ENCODE peak calls at places on chromosomes 13 and 19, in four cellular contexts. W, E, F and O are unnamed samples.

GRCh38 chr19:15869109-15869555 is 28.7 kb downstream of the CYP4F2 start:
- DNase-seq in W (peak), F (peak), E (no peak), O (peak)

GRCh38 chr13:33874871-33875270 is 56.9 kb downstream of the RFC3 start:
- DNase-seq in E (no peak), W (no peak), F (no peak), O (no peak)

GRCh38 chr19:1041835-1042685 is 2.2 kb downstream of the ABCA7 start:
- DNase-seq in F (no peak), W (no peak), E (no peak), O (no peak)

GRCh38 chr19:35908977-35909683 is 1.0 kb upstream of the TYROBP start:
- DNase-seq in E (no peak), W (peak), F (peak), O (no peak)

GRCh38 chr13:46961719-46962118 is 64.9 kb upstream of the HTR2A start:
- DNase-seq in F (no peak), E (no peak), W (no peak), O (peak)

GRCh38 chr19:3249408-3249807 is 24.9 kb downstream of the CELF5 start:
- DNase-seq in W (no peak), E (no peak), F (no peak), O (peak)

GRCh38 chr13:42381165-42381425 is 109.1 kb downstream of the AKAP11 start:
- DNase-seq in W (no peak), F (no peak), E (no peak), O (no peak)

GRCh38 chr19:3606174-3606689 is 443 bp downstream of the TBXA2R start:
- DNase-seq in W (peak), F (no peak), E (no peak), O (peak)

GRCh38 chr13:54636231-54636630 is 1607.6 kb downstream of the OLFM4 start:
- DNase-seq in F (no peak), W (no peak), E (no peak), O (no peak)

GRCh38 chr19:30467239-30467638 is 95.1 kb downstream of the ZNF536 start:
- DNase-seq in F (no peak), W (no peak), E (no peak), O (no peak)

GRCh38 chr13:72208112-72208645 is 341.2 kb upstream of the DACH1 start:
- DNase-seq in W (no peak), F (no peak), E (no peak), O (peak)

GRCh38 chr19:56113071-56113632 is 7.9 kb downstream of the ZNF787 start:
- DNase-seq in W (no peak), E (no peak), F (no peak), O (no peak)

GRCh38 chr19:41352279-41352608 is 1.5 kb downstream of the TGFB1 start:
- DNase-seq in E (no peak), F (no peak), W (no peak), O (no peak)

GRCh38 chr13:41900918-41901317 is 60.0 kb downstream of the VWA8 start:
- DNase-seq in W (no peak), F (no peak), E (no peak), O (peak)

GRCh38 chr13:114089751-114090400 is 42.5 kb downstream of the RASA3 start:
- DNase-seq in E (no peak), W (no peak), F (no peak), O (no peak)

GRCh38 chr13:20161275-20161950 is 561 bp upstream of the GJA3 start:
- DNase-seq in F (no peak), W (no peak), E (no peak), O (no peak)

GRCh38 chr19:6761053-6761676 is 6.1 kb downstream of the SH2D3A start:
- DNase-seq in W (no peak), E (no peak), F (no peak), O (peak)

GRCh38 chr19:38718747-38719543 is 25.3 kb downstream of the CAPN12 start:
- DNase-seq in E (no peak), F (no peak), W (peak), O (peak)

GRCh38 chr13:37306778-37307544 is 201.5 kb upstream of the CSNK1A1L start:
- DNase-seq in E (no peak), W (no peak), F (no peak), O (peak)

GRCh38 chr19:46654621-46655152 is 6.3 kb downstream of the DACT3 start:
- DNase-seq in W (no peak), F (no peak), E (no peak), O (no peak)

GRCh38 chr13:40517486-40518311 is 148.7 kb downstream of the FOXO1 start:
- DNase-seq in F (no peak), W (no peak), E (no peak), O (no peak)

GRCh38 chr19:54551293-54551692 is 22.3 kb upstream of the LILRA2 start:
- DNase-seq in E (no peak), W (no peak), F (no peak), O (no peak)

GRCh38 chr19:37221136-37221535 is 3.1 kb downstream of the ZNF383 start:
- DNase-seq in W (no peak), F (no peak), E (no peak), O (no peak)

GRCh38 chr19:52542984-52543664 is 15.7 kb downstream of the ZNF808 start:
- DNase-seq in F (peak), W (no peak), E (no peak), O (peak)

GRCh38 chr19:45117167-45117594 is 24.2 kb downstream of the PPP1R37 start:
- DNase-seq in W (no peak), F (peak), E (no peak), O (no peak)

GRCh38 chr13:78319101-78319627 is 284.2 kb downstream of the POU4F1 start:
- DNase-seq in F (no peak), E (no peak), W (no peak), O (no peak)

GRCh38 chr19:18496167-18496979 is 25.5 kb downstream of the ELL start:
- DNase-seq in F (peak), E (no peak), W (peak), O (peak)

GRCh38 chr19:12984143-12984627 is 11.1 kb upstream of the NFIX start:
- DNase-seq in E (no peak), W (no peak), F (no peak), O (no peak)

GRCh38 chr13:42969558-42970172 is 22.4 kb downstream of the EPSTI1 start:
- DNase-seq in F (peak), W (peak), E (no peak), O (peak)

GRCh38 chr13:81017525-81018152 is 676.7 kb upstream of the SPRY2 start:
- DNase-seq in F (peak), W (no peak), E (peak), O (peak)

GRCh38 chr19:39335168-39335567 is 675 bp downstream of the GMFG start:
- DNase-seq in E (no peak), W (no peak), F (no peak), O (no peak)

GRCh38 chr13:29566864-29567263 is 28.6 kb downstream of the SLC7A1 start:
- DNase-seq in E (no peak), F (no peak), W (no peak), O (no peak)

GRCh38 chr19:15466851-15467733 is 2.7 kb upstream of the RASAL3 start:
- DNase-seq in E (no peak), W (no peak), F (peak), O (peak)

GRCh38 chr13:40082644-40083043 is 427.2 kb downstream of the COG6 start:
- DNase-seq in E (no peak), W (no peak), F (no peak), O (peak)

GRCh38 chr19:4521170-4521887 is 3.0 kb upstream of the PLIN4 start:
- DNase-seq in E (no peak), F (no peak), W (no peak), O (peak)

GRCh38 chr19:32824136-32824835 is 45.3 kb downstream of the SLC7A9 start:
- DNase-seq in E (no peak), W (no peak), F (no peak), O (no peak)

GRCh38 chr19:45497791-45498190 is 452 bp upstream of the PPM1N start:
- DNase-seq in E (no peak), F (no peak), W (no peak), O (no peak)

GRCh38 chr13:94703721-94704314 is 8.5 kb downstream of the SOX21 start:
- DNase-seq in E (no peak), F (no peak), W (no peak), O (no peak)

GRCh38 chr13:90766503-90766902 is 581.0 kb upstream of the MIR17HG start:
- DNase-seq in F (no peak), W (no peak), E (no peak), O (no peak)